ENCODE peak calls at places on chromosomes 1 and 21, in four cellular contexts. M, Z, E and C are unnamed samples. For H3K9me3, the result is how much of the 10 kb centered on the place peaks cover.

GRCh38 chr1:107073493-107073892 is 17.0 kb downstream of the PRMT6 start:
- DNase-seq in M (no peak), Z (no peak), E (no peak), C (no peak)

GRCh38 chr1:97565886-97566285 is 354.9 kb downstream of the DPYD start:
- DNase-seq in M (no peak), Z (no peak), E (no peak), C (no peak)

GRCh38 chr1:148353461-148354283 is 129.4 kb downstream of the PPIAL4G start:
- DNase-seq in M (peak), Z (no peak), E (peak), C (no peak)

GRCh38 chr1:175701590-175701989 is 41.8 kb downstream of the TNR start:
- DNase-seq in M (no peak), Z (no peak), E (no peak), C (no peak)

GRCh38 chr1:117092594-117092993 is 29.0 kb downstream of the TRIM45 start:
- DNase-seq in M (no peak), Z (no peak), E (no peak), C (no peak)

GRCh38 chr1:186793582-186793927 is 35.2 kb upstream of the PLA2G4A start:
- DNase-seq in M (no peak), Z (no peak), E (no peak), C (no peak)

GRCh38 chr1:12436817-12437599 is 181.0 kb downstream of the DHRS3 start:
- DNase-seq in M (peak), Z (no peak), E (peak), C (no peak)

GRCh38 chr1:200231787-200232222 is 178.0 kb downstream of the ZNF281 start:
- DNase-seq in M (no peak), Z (no peak), E (peak), C (no peak)

GRCh38 chr1:113540328-113540727 is 150.0 kb downstream of the MAGI3 start:
- DNase-seq in M (peak), Z (no peak), E (no peak), C (no peak)

GRCh38 chr1:199167460-199167859 is 528.6 kb downstream of the PTPRC start:
- DNase-seq in M (no peak), Z (no peak), E (no peak), C (no peak)

GRCh38 chr1:237041795-237042466 is at the start of gene RYR2:
- DNase-seq in M (no peak), Z (no peak), E (no peak), C (no peak)

GRCh38 chr1:93591291-93591832 is 90.3 kb downstream of the BCAR3 start:
- DNase-seq in M (no peak), Z (no peak), E (no peak), C (no peak)

GRCh38 chr1:6625579-6626149 is 996 bp downstream of the THAP3 start:
- DNase-seq in M (no peak), Z (no peak), E (peak), C (no peak)

GRCh38 chr1:11842154-11843041 is 5.2 kb downstream of the NPPA start:
- DNase-seq in M (no peak), Z (peak), E (no peak), C (no peak)

GRCh38 chr1:200473698-200474371 is 64.0 kb upstream of the ZNF281 start:
- DNase-seq in M (no peak), Z (no peak), E (no peak), C (no peak)

GRCh38 chr1:192270398-192270797 is 46.4 kb upstream of the RGS21 start:
- DNase-seq in M (no peak), Z (no peak), E (peak), C (no peak)

GRCh38 chr21:34670220-34670961 is 1.6 kb downstream of the CLIC6 start:
- DNase-seq in M (no peak), Z (no peak), E (peak), C (no peak)

GRCh38 chr1:198549863-198550262 is 9.4 kb upstream of the ATP6V1G3 start:
- DNase-seq in M (no peak), Z (no peak), E (no peak), C (no peak)

GRCh38 chr21:44300262-44300959 is 558 bp downstream of the PFKL start:
- DNase-seq in M (no peak), Z (peak), E (peak), C (peak)

GRCh38 chr1:160954158-160955104 is at the start of gene ITLN2:
- DNase-seq in M (peak), Z (no peak), E (peak), C (peak)

GRCh38 chr1:23290811-23291565 is 53.1 kb downstream of the HNRNPR start:
- DNase-seq in M (no peak), Z (no peak), E (no peak), C (no peak)

GRCh38 chr1:36323636-36324321 is at the start of gene EVA1B:
- DNase-seq in M (no peak), Z (peak), E (peak), C (peak)

GRCh38 chr1:2785631-2786328 is 15.7 kb downstream of the TTC34 start:
- DNase-seq in M (no peak), Z (peak), E (no peak), C (no peak)
- H3K9me3 ChIP-seq in M (under half), Z (under half), E (under half), C (under half)

DNA sequence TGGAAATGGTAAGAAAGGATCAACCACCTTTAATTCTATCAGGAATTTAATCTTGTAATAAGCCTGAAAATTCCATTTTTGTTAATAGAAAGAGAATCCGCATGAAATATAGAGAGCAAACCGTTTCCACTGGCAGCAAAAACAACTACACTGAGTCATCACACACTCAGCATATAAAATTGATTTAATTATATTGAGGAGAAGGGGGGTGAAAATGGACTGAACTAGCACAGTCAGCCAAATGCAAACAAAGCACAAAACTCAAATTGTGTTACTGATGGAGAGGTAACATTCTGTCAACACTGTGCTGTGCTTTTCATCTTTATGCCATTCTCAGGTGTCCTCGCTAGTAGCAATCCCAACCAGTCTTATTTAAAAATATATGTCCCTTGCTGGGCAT is 1583.9 kb downstream of the MRPL39 start:
- DNase-seq in M (no peak), Z (no peak), E (no peak), C (no peak)
- H3K9me3 ChIP-seq in M (under half), Z (under half), E (under half), C (under half)

DNA sequence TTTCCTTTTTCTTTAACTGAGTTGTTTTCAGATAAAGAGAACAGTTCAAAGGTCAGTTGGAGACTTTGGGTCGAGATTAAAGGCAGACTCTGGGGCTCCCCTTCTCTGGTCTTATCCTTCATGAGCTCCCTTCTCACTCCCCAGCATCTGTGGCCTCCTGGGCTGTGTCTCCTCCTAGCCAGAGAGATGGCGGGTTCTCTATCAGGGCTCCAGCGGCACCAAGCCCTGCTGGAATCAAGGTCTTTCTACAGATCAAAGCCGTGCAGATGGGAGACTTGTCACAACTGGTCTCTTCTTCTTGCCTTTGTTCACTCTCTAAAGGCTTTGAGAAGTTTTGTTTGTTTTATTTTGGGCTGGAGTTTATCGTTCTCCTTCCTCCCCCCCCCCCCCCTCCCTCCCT is 373.7 kb upstream of the C1orf174 start:
- DNase-seq in M (no peak), Z (no peak), E (no peak), C (no peak)
- H3K9me3 ChIP-seq in M (under half), Z (under half), E (under half), C (under half)

DNA sequence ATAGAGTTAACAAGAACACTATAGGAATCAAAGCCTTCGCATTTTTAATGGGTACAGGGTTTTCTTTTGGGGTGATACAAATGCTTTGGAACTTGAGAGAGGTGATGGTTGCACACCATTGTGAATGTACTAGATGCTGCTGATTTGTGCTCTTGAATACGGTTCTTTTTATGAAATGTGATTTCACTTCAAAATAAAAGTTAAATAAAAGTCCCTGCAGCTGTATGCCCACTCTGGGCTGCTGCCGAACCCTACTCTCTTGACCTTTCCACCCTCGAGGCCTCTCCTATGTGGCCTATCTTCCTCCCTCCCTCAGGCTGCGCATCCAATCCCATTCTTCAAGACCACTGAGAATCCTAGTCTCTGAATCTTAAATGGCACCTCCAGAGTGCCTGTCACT is 168.5 kb upstream of the AJAP1 start:
- DNase-seq in M (no peak), Z (no peak), E (no peak), C (no peak)
- H3K9me3 ChIP-seq in M (under half), Z (under half), E (under half), C (under half)

GRCh38 chr1:224933584-224933983 is 4.1 kb downstream of the DNAH14 start:
- DNase-seq in M (no peak), Z (no peak), E (no peak), C (no peak)
- H3K9me3 ChIP-seq in M (under half), Z (under half), E (under half), C (under half)